ENCODE peak calls at places on chromosomes 5 and 9, in ten cellular contexts. C is psoas muscle; A is colonic mucosa; F is endothelial cell; L is activated CD4-positive, alpha-beta T cell treated with anti-CD3 and anti-CD28 coated beads for 48 hours; B is cardiac fibroblast; P is Kasumi-1; Y is stimulated activated CD4-positive, alpha-beta T cell treated with anti-CD3 and anti-CD28 coated beads, Interleukin-1b, Interleukin-23, amount 100 ng/mL, for 24 hours; X is T-cell; J is Right ventricle myocardium superior. O is an unnamed sample.
A peak's percentile ranks its signal among the peaks of the same experiment; 100 is the strongest.

GRCh38 chr5:150377964-150378694 is 20.6 kb downstream of the TCOF1 start:
- DNase-seq in P (no peak), Y (no peak), J (no peak), B (peak; percentile 88), A (no peak), X (no peak), C (no peak), L (no peak), F (no peak), O (no peak)

GRCh38 chr9:92615790-92616189 is 54.1 kb downstream of the IPPK start:
- DNase-seq in B (no peak), A (peak; percentile 13), P (no peak), X (no peak), L (no peak), F (no peak), C (no peak), J (no peak), Y (no peak), O (no peak)

GRCh38 chr5:35061216-35061615 is 13.5 kb upstream of the AGXT2 start:
- DNase-seq in J (no peak), B (peak; percentile 23), F (no peak), P (no peak), Y (no peak), L (no peak), C (no peak), X (no peak), A (no peak), O (no peak)

GRCh38 chr5:37111426-37112382 is 137.5 kb downstream of the CPLANE1 start:
- DNase-seq in J (no peak), A (no peak), B (no peak), F (no peak), C (no peak), Y (no peak), L (peak; percentile 7), P (peak; percentile 47), X (peak; percentile 0), O (no peak)

GRCh38 chr9:18791074-18791473 is 241.9 kb downstream of the SAXO1 start:
- DNase-seq in C (no peak), X (no peak), J (no peak), B (peak; percentile 17), F (peak; percentile 73), A (no peak), L (no peak), Y (no peak), P (peak; percentile 11), O (peak; percentile 83)

GRCh38 chr5:159135896-159136531 is 36.3 kb upstream of the EBF1 start:
- DNase-seq in B (peak; percentile 75), J (no peak), A (no peak), Y (no peak), C (no peak), X (no peak), L (no peak), P (no peak), F (no peak), O (no peak)

GRCh38 chr5:67094476-67095300 is 101.9 kb downstream of the CD180 start:
- DNase-seq in Y (no peak), L (no peak), J (no peak), C (no peak), A (no peak), F (no peak), B (peak; percentile 78), P (no peak), X (no peak), O (no peak)

GRCh38 chr9:121837113-121838010 is 185.9 kb downstream of the DAB2IP start:
- DNase-seq in F (no peak), C (no peak), L (no peak), P (no peak), A (no peak), X (no peak), B (peak; percentile 49), J (no peak), Y (no peak), O (no peak)

GRCh38 chr9:103889989-103890388 is 204.1 kb upstream of the SMC2 start:
- DNase-seq in L (no peak), B (no peak), C (no peak), J (no peak), P (no peak), A (no peak), F (no peak), X (no peak), Y (no peak), O (no peak)

GRCh38 chr5:3678801-3679200 is 83.2 kb downstream of the IRX1 start:
- DNase-seq in B (no peak), X (no peak), F (no peak), L (no peak), C (no peak), P (no peak), Y (no peak), J (no peak), A (no peak), O (no peak)

GRCh38 chr9:36063804-36064447 is 27.2 kb downstream of the RECK start:
- DNase-seq in A (no peak), F (no peak), P (no peak), L (no peak), Y (no peak), J (no peak), B (peak; percentile 79), C (no peak), X (no peak), O (no peak)

GRCh38 chr5:17395106-17395505 is 102.9 kb upstream of the TAF11L2 start:
- DNase-seq in C (no peak), Y (no peak), F (no peak), B (no peak), J (no peak), X (no peak), A (no peak), P (no peak), L (no peak), O (no peak)

GRCh38 chr9:105171589-105171988 is 72.9 kb upstream of the SLC44A1 start:
- DNase-seq in L (no peak), X (no peak), Y (no peak), F (no peak), P (no peak), B (no peak), A (no peak), J (no peak), C (no peak), O (no peak)

GRCh38 chr9:72154468-72155281 is 5.4 kb downstream of the GDA start:
- DNase-seq in A (peak; percentile 82), Y (no peak), L (no peak), P (no peak), X (no peak), C (no peak), F (no peak), B (peak; percentile 2), J (no peak), O (peak; percentile 86)

GRCh38 chr9:32395483-32396216 is 11.2 kb downstream of the ACO1 start:
- DNase-seq in Y (no peak), C (peak; percentile 78), A (no peak), F (no peak), X (no peak), P (no peak), J (peak; percentile 66), L (no peak), B (peak; percentile 98), O (peak; percentile 47)

GRCh38 chr9:113479150-113479761 is 15.7 kb downstream of the RGS3 start:
- DNase-seq in C (no peak), L (peak; percentile 51), X (peak; percentile 22), B (no peak), J (no peak), F (no peak), Y (no peak), A (no peak), P (no peak), O (peak; percentile 37)

GRCh38 chr9:86550411-86550810 is 196.2 kb upstream of the TUT7 start:
- DNase-seq in P (no peak), B (peak; percentile 14), F (no peak), X (no peak), A (no peak), Y (no peak), J (no peak), C (no peak), L (no peak), O (no peak)

GRCh38 chr5:7659420-7659819 is 191.5 kb downstream of the CFAP90 start:
- DNase-seq in J (no peak), A (no peak), X (no peak), L (no peak), B (no peak), F (no peak), C (no peak), Y (no peak), P (no peak), O (no peak)

GRCh38 chr5:178766936-178767912 is 36.8 kb upstream of the ZNF354A start:
- DNase-seq in C (no peak), B (no peak), L (no peak), A (no peak), P (no peak), F (no peak), X (no peak), Y (no peak), J (no peak), O (no peak)

GRCh38 chr5:137345396-137345795 is 153.7 kb downstream of the SPOCK1 start:
- DNase-seq in J (no peak), X (no peak), A (no peak), Y (no peak), C (no peak), L (no peak), P (no peak), B (no peak), F (no peak), O (no peak)

GRCh38 chr5:22465177-22465576 is 388.0 kb downstream of the CDH12 start:
- DNase-seq in A (no peak), C (no peak), X (no peak), B (no peak), P (no peak), Y (no peak), L (no peak), J (no peak), F (no peak), O (no peak)

GRCh38 chr9:99353408-99353807 is 131.3 kb downstream of the SEC61B start:
- DNase-seq in P (no peak), C (no peak), X (no peak), B (peak; percentile 94), L (no peak), A (no peak), F (no peak), J (no peak), Y (no peak), O (no peak)

GRCh38 chr9:16775330-16775729 is 95.1 kb downstream of the BNC2 start:
- DNase-seq in Y (no peak), B (no peak), X (no peak), F (no peak), C (no peak), A (no peak), L (no peak), P (no peak), J (no peak), O (no peak)

GRCh38 chr5:102418531-102418930 is 80.3 kb downstream of the SLCO6A1 start:
- DNase-seq in F (no peak), Y (no peak), B (no peak), A (no peak), L (no peak), X (no peak), P (no peak), C (no peak), J (no peak), O (no peak)

GRCh38 chr5:178274826-178275537 is 42.4 kb upstream of the PHYKPL start:
- DNase-seq in L (no peak), F (no peak), J (no peak), P (no peak), A (no peak), X (no peak), Y (no peak), C (peak; percentile 9), B (no peak), O (no peak)

GRCh38 chr5:1005904-1006655 is 2.5 kb upstream of the NKD2 start:
- DNase-seq in J (peak; percentile 40), A (peak; percentile 17), L (peak; percentile 1), F (peak; percentile 3), X (no peak), P (no peak), C (no peak), Y (no peak), B (no peak), O (no peak)

GRCh38 chr5:95843733-95844223 is 21.3 kb upstream of the GLRX start:
- DNase-seq in A (peak; percentile 25), C (no peak), Y (no peak), L (no peak), X (no peak), B (peak; percentile 83), F (no peak), J (no peak), P (no peak), O (no peak)

GRCh38 chr5:81303563-81303962 is 2.2 kb downstream of the ZCCHC9 start:
- DNase-seq in Y (no peak), P (no peak), X (no peak), L (no peak), J (no peak), B (peak; percentile 86), A (no peak), F (no peak), C (no peak), O (no peak)

O was measured in Karpas-422.